ENCODE peak calls at places on chromosomes 1 and 21, in seven cellular contexts. Q is cardiac muscle cell, K is spleen, J is IMR-90, M is SK-N-SH, I is mucosa of descending colon, R is endodermal cell. U is an unnamed sample.

GRCh38 chr1:89898695-89899470 is 78.1 kb downstream of the LRRC8D start:
- DNase-seq in J (no peak), K (no peak), M (no peak), R (no peak), Q (no peak), I (no peak), U (no peak)

GRCh38 chr1:150186789-150187559 is 37.3 kb downstream of the PLEKHO1 start:
- DNase-seq in R (peak; percentile 62), K (no peak), Q (peak; percentile 65), J (peak; percentile 56), I (no peak), M (peak; percentile 66), U (no peak)

GRCh38 chr21:35378881-35379280 is 329.8 kb upstream of the RUNX1 start:
- DNase-seq in J (no peak), M (no peak), I (no peak), K (no peak), R (no peak), Q (no peak), U (no peak)

GRCh38 chr1:51736702-51737101 is 119.8 kb downstream of the OSBPL9 start:
- DNase-seq in Q (peak; percentile 79), I (no peak), J (peak; percentile 77), M (no peak), K (no peak), R (no peak), U (peak; percentile 74)

GRCh38 chr1:227437495-227438008 is 119.3 kb upstream of the CDC42BPA start:
- DNase-seq in K (no peak), Q (peak; percentile 83), J (peak; percentile 68), R (peak; percentile 47), I (no peak), M (peak; percentile 82), U (peak; percentile 44)

GRCh38 chr1:189775343-189775742 is 702.3 kb downstream of the BRINP3 start:
- DNase-seq in I (no peak), Q (peak; percentile 85), J (peak; percentile 97), R (no peak), K (no peak), M (no peak), U (peak; percentile 15)

GRCh38 chr21:32331444-32332305 is 33.0 kb downstream of the MRAP start:
- DNase-seq in J (no peak), Q (no peak), I (no peak), R (no peak), K (no peak), M (no peak), U (no peak)

GRCh38 chr21:43905726-43906455 is 40.9 kb downstream of the AGPAT3 start:
- DNase-seq in K (no peak), I (no peak), R (no peak), M (peak; percentile 17), Q (no peak), J (no peak), U (no peak)

GRCh38 chr1:42756956-42757891 is 9.6 kb downstream of the P3H1 start:
- DNase-seq in K (no peak), M (peak; percentile 82), Q (peak; percentile 70), J (peak; percentile 72), I (peak; percentile 29), R (peak; percentile 75), U (no peak)

GRCh38 chr1:41700986-41701535 is 216.6 kb upstream of the EDN2 start:
- DNase-seq in Q (no peak), M (no peak), I (no peak), J (no peak), K (no peak), R (no peak), U (no peak)

GRCh38 chr1:9534953-9535352 is 4.3 kb upstream of the SLC25A33 start:
- DNase-seq in Q (no peak), K (no peak), M (no peak), I (no peak), J (no peak), R (no peak), U (no peak)

GRCh38 chr1:1106510-1107221 is 9.2 kb downstream of the C1orf159 start:
- DNase-seq in Q (no peak), I (no peak), J (no peak), M (no peak), R (no peak), K (peak; percentile 62), U (no peak)

GRCh38 chr21:26637346-26637745 is 64.3 kb upstream of the CYYR1 start:
- DNase-seq in J (no peak), I (no peak), Q (no peak), K (no peak), R (no peak), M (no peak), U (no peak)

GRCh38 chr1:3027611-3028371 is 6.5 kb downstream of the ACTRT2 start:
- DNase-seq in I (no peak), M (no peak), K (peak; percentile 61), J (no peak), Q (no peak), R (peak; percentile 15), U (no peak)

GRCh38 chr1:30758785-30759380 is 1.3 kb upstream of the LAPTM5 start:
- DNase-seq in M (no peak), J (no peak), R (peak; percentile 72), Q (peak; percentile 38), K (no peak), I (no peak), U (peak; percentile 42)

GRCh38 chr1:5297199-5297877 is 642.9 kb downstream of the AJAP1 start:
- DNase-seq in R (no peak), I (peak; percentile 12), J (no peak), K (no peak), Q (no peak), M (peak; percentile 43), U (no peak)

GRCh38 chr1:42006836-42007235 is 88.1 kb upstream of the HIVEP3 start:
- DNase-seq in M (no peak), K (no peak), Q (peak; percentile 65), J (peak; percentile 21), R (no peak), I (no peak), U (peak; percentile 15)

GRCh38 chr1:168368131-168368530 is 87.5 kb downstream of the TBX19 start:
- DNase-seq in J (no peak), M (no peak), Q (no peak), I (no peak), K (no peak), R (no peak), U (no peak)

GRCh38 chr1:214895226-214895625 is 187.3 kb upstream of the KCNK2 start:
- DNase-seq in I (no peak), M (no peak), K (no peak), J (no peak), Q (no peak), R (no peak), U (no peak)

GRCh38 chr1:202106340-202107284 is 16.1 kb upstream of the GPR37L1 start:
- DNase-seq in Q (no peak), M (no peak), I (peak; percentile 87), R (peak; percentile 69), K (no peak), J (no peak), U (peak; percentile 15)

GRCh38 chr1:190494451-190494850 is 16.8 kb upstream of the BRINP3 start:
- DNase-seq in I (no peak), J (no peak), Q (peak; percentile 27), R (no peak), K (no peak), M (no peak), U (no peak)

GRCh38 chr1:159211331-159212136 is 6.9 kb downstream of the ACKR1 start:
- DNase-seq in I (peak; percentile 42), M (peak; percentile 58), J (peak; percentile 3), Q (peak; percentile 82), K (peak; percentile 81), R (peak; percentile 88), U (no peak)

GRCh38 chr1:89285715-89286380 is 13.2 kb upstream of the GBP5 start:
- DNase-seq in Q (no peak), R (no peak), I (no peak), K (no peak), M (no peak), J (no peak), U (no peak)

GRCh38 chr1:31036749-31037500 is 28.6 kb downstream of the PUM1 start:
- DNase-seq in J (peak; percentile 42), R (no peak), I (no peak), K (no peak), M (no peak), Q (no peak), U (peak; percentile 42)

GRCh38 chr1:220454155-220454777 is 73.7 kb upstream of the MARK1 start:
- DNase-seq in R (no peak), J (no peak), M (no peak), I (no peak), K (no peak), Q (no peak), U (no peak)
- TF ChIP-seq CTCF in R (peak; percentile 65), J (no peak), M (peak; percentile 57), I (no peak), K (peak; percentile 21), Q (no peak), U (peak; percentile 42)

DNA sequence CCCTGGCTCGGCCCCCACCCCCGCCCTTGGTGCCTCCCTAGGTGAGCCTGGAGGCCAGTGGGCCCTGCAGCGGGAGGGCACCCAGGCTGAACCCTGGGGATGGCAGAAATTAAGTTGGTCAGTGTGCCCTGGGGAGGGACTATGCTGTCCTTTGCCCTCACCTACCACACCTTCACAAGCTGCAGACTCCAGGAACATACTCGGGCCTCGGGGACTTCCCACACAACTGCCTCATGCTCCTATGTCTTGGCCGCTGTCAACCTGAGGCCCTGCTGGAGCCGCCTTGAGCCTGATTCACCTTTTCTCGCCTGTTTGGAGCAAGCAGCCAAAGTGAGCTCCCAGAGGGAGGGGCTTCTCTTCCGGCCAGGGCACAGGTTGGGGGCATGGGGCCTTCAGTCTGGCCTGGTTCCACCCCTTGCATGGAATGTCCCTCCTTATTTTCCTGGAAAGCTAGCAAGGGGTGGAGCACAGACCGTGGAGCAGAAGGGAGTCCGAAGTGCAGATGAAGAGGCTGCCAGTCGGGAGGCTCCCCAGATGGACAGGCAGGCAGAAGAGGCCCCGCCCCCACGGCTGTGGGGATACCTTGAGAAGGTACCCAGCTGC is 24.7 kb downstream of the KNCN start:
- DNase-seq in Q (no peak), I (peak; percentile 48), K (no peak), J (no peak), R (peak; percentile 88), M (no peak), U (no peak)
- H3K4me1 ChIP-seq in Q (no peaks in the 10 kb centered on the region), I (no peaks in the 10 kb centered on the region), K (no peaks in the 10 kb centered on the region), J (peaks cover 7% of the 10 kb centered on the region), R (peaks cover 32% of the 10 kb centered on the region), M (peaks cover 13% of the 10 kb centered on the region), U (peaks cover 16% of the 10 kb centered on the region)

GRCh38 chr1:43881415-43881814 is 52.2 kb upstream of the ARTN start:
- DNase-seq in R (peak; percentile 75), K (no peak), J (no peak), I (no peak), Q (no peak), M (peak; percentile 62), U (no peak)
- TF ChIP-seq CTCF in R (peak; percentile 47), K (no peak), J (no peak), I (no peak), Q (no peak), M (no peak), U (no peak)

GRCh38 chr1:205701891-205702290 is 21.6 kb upstream of the SLC45A3 start:
- DNase-seq in R (peak; percentile 34), M (no peak), J (no peak), K (peak; percentile 12), Q (no peak), I (no peak), U (no peak)

GRCh38 chr1:205700865-205701401 is 20.6 kb upstream of the SLC45A3 start:
- DNase-seq in J (no peak), M (no peak), Q (peak; percentile 66), I (no peak), K (peak; percentile 56), R (peak; percentile 67), U (no peak)

GRCh38 chr1:205701405-205701804 is 21.1 kb upstream of the SLC45A3 start:
- DNase-seq in Q (no peak), I (no peak), K (no peak), M (no peak), J (no peak), R (no peak), U (no peak)

GRCh38 chr1:205704891-205705290 is 24.6 kb upstream of the SLC45A3 start:
- DNase-seq in K (no peak), J (no peak), R (no peak), M (no peak), Q (no peak), I (no peak), U (no peak)

GRCh38 chr1:205703072-205703471 is 22.8 kb upstream of the SLC45A3 start:
- DNase-seq in R (no peak), I (no peak), Q (no peak), K (no peak), M (no peak), J (no peak), U (no peak)
- H3K4me1 ChIP-seq in R (peaks cover 24% of the 10 kb centered on the region), I (peaks cover 3% of the 10 kb centered on the region), Q (peaks cover 2% of the 10 kb centered on the region), K (peaks cover 19% of the 10 kb centered on the region), M (peaks cover 5% of the 10 kb centered on the region), J (peaks cover 2% of the 10 kb centered on the region), U (no peaks in the 10 kb centered on the region)

U was measured in foreskin keratinocyte.